ENCODE peak calls at places on chromosomes 1 and 21, in four cellular contexts. K, F, U and D are unnamed samples.

GRCh38 chr1:24443241-24443656 is 27.6 kb downstream of the NIPAL3 start:
- DNase-seq in F (no peak), U (no peak), K (no peak), D (no peak)

GRCh38 chr1:54284781-54285563 is 85.0 kb downstream of the MRPL37 start:
- DNase-seq in U (no peak), K (no peak), F (no peak), D (no peak)

GRCh38 chr1:235938714-235939487 is 72.2 kb upstream of the LYST start:
- DNase-seq in K (no peak), U (no peak), F (no peak), D (no peak)

GRCh38 chr1:192702212-192702993 is 66.5 kb downstream of the RGS13 start:
- DNase-seq in K (peak; percentile 43), F (no peak), U (no peak), D (no peak)

GRCh38 chr1:248752119-248752931 is 3.2 kb downstream of the LYPD8 start:
- DNase-seq in U (no peak), K (no peak), F (no peak), D (no peak)

GRCh38 chr1:101566883-101567538 is 330.2 kb downstream of the S1PR1 start:
- DNase-seq in F (no peak), U (peak; percentile 15), K (no peak), D (no peak)

GRCh38 chr1:101314244-101314643 is 77.4 kb downstream of the S1PR1 start:
- DNase-seq in U (no peak), F (no peak), K (no peak), D (no peak)

GRCh38 chr1:39105061-39105840 is 79.1 kb downstream of the NDUFS5 start:
- DNase-seq in K (no peak), U (peak; percentile 84), F (peak; percentile 91), D (peak; percentile 65)

GRCh38 chr21:45255381-45256020 is 32.2 kb downstream of the POFUT2 start:
- DNase-seq in K (no peak), F (peak; percentile 74), U (peak; percentile 60), D (no peak)

GRCh38 chr1:198876371-198876871 is 237.6 kb downstream of the PTPRC start:
- DNase-seq in F (no peak), U (no peak), K (no peak), D (no peak)

GRCh38 chr1:163320891-163321290 is 863 bp upstream of the NUF2 start:
- DNase-seq in F (no peak), U (no peak), K (no peak), D (no peak)

GRCh38 chr1:163315773-163316374 is 5.9 kb upstream of the NUF2 start:
- DNase-seq in K (peak; percentile 10), F (no peak), U (peak; percentile 16), D (no peak)

GRCh38 chr1:163321311-163322305 is at the start of gene NUF2:
- DNase-seq in F (peak; percentile 99), U (peak; percentile 98), K (peak; percentile 91), D (peak; percentile 96)
- TF ChIP-seq POLR2A in F (no peak), U (no peak), K (peak; percentile 85), D (peak; percentile 37)

DNA sequence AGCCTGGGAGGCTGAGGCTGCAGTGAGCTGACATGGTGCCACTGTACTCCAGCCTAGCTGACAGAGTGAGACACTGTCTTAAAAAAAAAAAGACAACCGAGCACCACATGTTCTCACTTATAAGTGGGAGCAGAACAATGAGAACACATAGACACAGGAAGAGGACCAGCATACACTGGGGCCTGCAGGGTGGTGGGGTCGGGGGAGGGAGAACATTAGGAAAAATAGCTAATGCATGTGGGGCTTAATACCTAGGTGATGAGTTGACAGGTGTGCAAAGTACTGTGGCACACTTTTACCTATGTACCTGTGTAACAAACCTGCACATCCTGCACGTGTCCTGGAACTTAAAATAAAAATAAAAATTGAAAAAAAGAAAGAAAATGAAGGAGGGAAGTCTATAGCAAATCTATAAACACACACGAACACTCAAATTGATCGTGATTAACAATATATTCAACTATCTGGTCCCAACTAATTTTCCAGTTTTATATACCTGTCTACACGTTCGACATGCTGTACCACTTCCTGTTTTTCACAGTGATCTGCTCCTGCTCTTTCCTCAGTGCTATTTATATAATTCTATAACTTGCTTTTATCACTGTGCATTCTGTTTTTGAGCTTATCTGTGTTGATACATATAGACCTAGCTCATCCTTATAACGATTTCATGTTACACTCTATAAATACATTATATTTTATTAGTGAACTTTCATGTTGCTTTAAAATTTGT is 27.2 kb downstream of the AK5 start:
- DNase-seq in U (no peak), F (no peak), K (no peak), D (no peak)
- H3K27ac ChIP-seq in U (no peak overlapping the region), F (no peak overlapping the region), K (no peak overlapping the region), D (no peak overlapping the region)

DNA sequence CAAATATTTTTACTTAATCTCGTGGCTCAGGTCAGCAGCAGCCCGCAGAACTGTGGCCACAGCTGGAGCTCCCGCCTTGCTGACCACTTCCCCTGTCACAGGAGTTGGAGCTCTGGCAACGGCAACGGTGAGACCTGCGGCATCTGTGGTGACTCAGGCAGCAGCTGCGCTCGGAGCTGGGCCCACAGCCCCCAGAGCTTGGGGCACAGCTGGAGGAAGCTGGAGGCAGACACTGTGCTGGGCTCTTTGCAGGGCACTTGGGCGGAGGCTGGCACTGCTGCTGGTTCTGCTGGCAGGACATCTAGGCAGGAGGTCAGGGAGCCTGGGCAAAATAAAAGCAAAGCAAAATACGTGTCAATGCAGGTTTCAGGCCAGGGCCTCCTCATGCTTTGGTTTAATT is at the start of gene LCE3A:
- DNase-seq in K (no peak), U (no peak), F (no peak), D (no peak)
- H3K9me3 ChIP-seq in K (no peaks in the 10 kb centered on the region), U (peaks cover 3% of the 10 kb centered on the region), F (no peaks in the 10 kb centered on the region), D (no peaks in the 10 kb centered on the region)

GRCh38 chr1:150293433-150294253 is at the start of gene MRPS21:
- DNase-seq in U (peak; percentile 90), K (peak; percentile 84), F (peak; percentile 95), D (peak; percentile 80)
- TF ChIP-seq POLR2A in U (peak; percentile 70), K (peak; percentile 88), F (peak; percentile 70), D (peak; percentile 46)

GRCh38 chr1:233479026-233479890 is 134.6 kb upstream of the KCNK1 start:
- DNase-seq in F (no peak), K (no peak), U (no peak), D (no peak)

GRCh38 chr1:233477359-233477758 is 136.5 kb upstream of the KCNK1 start:
- DNase-seq in K (no peak), F (no peak), U (no peak), D (no peak)

GRCh38 chr1:233478611-233479010 is 135.3 kb upstream of the KCNK1 start:
- DNase-seq in K (no peak), F (no peak), U (no peak), D (no peak)

GRCh38 chr1:233482388-233482787 is 131.5 kb upstream of the KCNK1 start:
- DNase-seq in F (no peak), U (no peak), K (no peak), D (no peak)

DNA sequence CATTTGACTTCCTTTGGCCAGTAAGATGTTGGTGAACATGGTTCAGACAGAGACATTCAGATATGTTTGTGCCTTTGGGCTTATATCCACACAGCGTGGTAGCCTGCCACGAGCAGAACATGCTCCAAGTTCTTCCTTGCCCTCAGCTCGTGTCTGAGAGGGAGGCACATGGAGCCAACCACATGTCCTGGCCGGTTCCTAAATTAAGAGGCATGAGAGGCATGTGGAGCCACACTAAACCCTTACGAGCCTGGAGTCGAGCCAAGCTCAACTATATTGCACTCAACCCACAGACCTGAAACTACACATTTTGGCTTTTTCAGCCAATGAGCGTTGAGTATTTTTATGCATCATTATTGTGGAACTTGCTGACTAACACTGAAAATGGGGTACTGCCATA is 133.7 kb upstream of the KCNK1 start:
- DNase-seq in F (no peak), U (no peak), K (no peak), D (no peak)
- H3K27ac ChIP-seq in F (no peak overlapping the region), U (no peak overlapping the region), K (no peak overlapping the region), D (no peak overlapping the region)

GRCh38 chr1:246417813-246418564 is 89.1 kb downstream of the SMYD3 start:
- DNase-seq in U (no peak), K (no peak), F (no peak), D (no peak)
- H3K9me3 ChIP-seq in U (no peaks in the 10 kb centered on the region), K (no peaks in the 10 kb centered on the region), F (no peaks in the 10 kb centered on the region), D (no peaks in the 10 kb centered on the region)

DNA sequence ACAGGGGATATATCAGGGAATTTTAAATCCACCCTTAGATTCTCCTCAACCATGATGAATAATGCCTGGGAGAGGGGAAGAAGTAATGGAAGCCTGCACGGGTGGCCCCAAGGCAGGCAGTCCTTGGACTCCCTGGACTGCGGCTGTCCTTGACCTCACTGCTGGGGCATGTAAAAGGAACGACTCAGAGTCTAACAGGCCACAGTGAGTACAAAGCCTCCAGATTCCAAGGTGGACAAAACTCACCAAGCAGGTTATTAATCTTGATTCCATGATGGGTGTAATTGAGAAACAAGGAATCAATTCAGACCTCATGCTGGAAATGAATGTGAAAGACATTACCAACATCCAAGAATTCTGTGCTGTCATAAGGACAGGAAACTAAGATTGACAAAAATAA is 13.0 kb upstream of the ARHGAP29 start:
- DNase-seq in F (no peak), U (no peak), K (no peak), D (no peak)
- TF ChIP-seq POLR2A in F (no peak), U (no peak), K (no peak), D (no peak)

GRCh38 chr1:150966011-150966410 is 8.6 kb downstream of the CERS2 start:
- DNase-seq in U (no peak), K (no peak), F (peak; percentile 18), D (no peak)
- H3K27ac ChIP-seq in U (no peak overlapping the region), K (no peak overlapping the region), F (peak overlapping the region; percentile 22), D (no peak overlapping the region)

GRCh38 chr1:50917128-50917795 is 42.8 kb downstream of the FAF1 start:
- DNase-seq in F (no peak), U (no peak), K (no peak), D (no peak)

GRCh38 chr1:50917796-50918137 is 42.3 kb downstream of the FAF1 start:
- DNase-seq in K (no peak), F (no peak), U (no peak), D (no peak)

GRCh38 chr1:50921029-50921428 is 39.0 kb downstream of the FAF1 start:
- DNase-seq in U (no peak), F (no peak), K (no peak), D (no peak)

GRCh38 chr1:50923564-50923963 is 36.5 kb downstream of the FAF1 start:
- DNase-seq in F (no peak), U (no peak), K (no peak), D (no peak)

GRCh38 chr1:50920409-50920808 is 39.7 kb downstream of the FAF1 start:
- DNase-seq in U (no peak), K (no peak), F (no peak), D (no peak)
- H3K9me3 ChIP-seq in U (peaks cover 5% of the 10 kb centered on the region), K (no peaks in the 10 kb centered on the region), F (no peaks in the 10 kb centered on the region), D (no peaks in the 10 kb centered on the region)